ENCODE peak calls at places on chromosomes 2 and 18, in eight cellular contexts. B, T, P, A, L, S, D and X are unnamed samples.

GRCh38 chr2:27306657-27307544 is 1.3 kb downstream of the UCN start:
- DNase-seq in T (no peak), A (no peak), L (no peak), P (peak; percentile 16), D (peak; percentile 43), B (peak; percentile 7), S (no peak), X (no peak)

GRCh38 chr18:77133051-77133919 is 702 bp upstream of the MBP start:
- DNase-seq in B (no peak), P (no peak), L (no peak), S (no peak), D (no peak), A (no peak), T (peak; percentile 50), X (no peak)

GRCh38 chr2:168607992-168608391 is 151.9 kb downstream of the CERS6 start:
- DNase-seq in S (no peak), T (no peak), P (no peak), B (no peak), A (no peak), D (no peak), L (no peak), X (no peak)

GRCh38 chr18:12041561-12041960 is 52.1 kb upstream of the ANKRD62 start:
- DNase-seq in D (no peak), A (no peak), S (no peak), T (no peak), B (no peak), P (no peak), L (no peak), X (no peak)

GRCh38 chr18:55448390-55448789 is 139.6 kb downstream of the TCF4 start:
- DNase-seq in B (no peak), P (no peak), D (no peak), L (no peak), S (no peak), T (no peak), A (no peak), X (no peak)

GRCh38 chr2:106547516-106547915 is 60.4 kb downstream of the CD8B2 start:
- DNase-seq in D (no peak), L (no peak), A (no peak), T (no peak), S (no peak), B (no peak), P (no peak), X (no peak)

GRCh38 chr2:173048530-173048900 is 27.1 kb upstream of the MAP3K20 start:
- DNase-seq in S (no peak), L (no peak), T (no peak), A (no peak), D (no peak), B (no peak), P (no peak), X (no peak)

GRCh38 chr18:446941-447560 is 53.5 kb downstream of the COLEC12 start:
- DNase-seq in D (no peak), L (no peak), B (no peak), T (no peak), P (no peak), A (no peak), S (no peak), X (no peak)

GRCh38 chr18:47730795-47731194 is 199.7 kb downstream of the SMAD2 start:
- DNase-seq in B (no peak), A (no peak), T (no peak), D (no peak), L (no peak), P (no peak), S (no peak), X (no peak)

GRCh38 chr2:148013879-148014278 is 6.7 kb downstream of the ORC4 start:
- DNase-seq in D (no peak), T (no peak), P (no peak), S (no peak), A (no peak), B (no peak), L (no peak), X (no peak)

GRCh38 chr2:128745946-128746345 is 427.3 kb upstream of the HS6ST1 start:
- DNase-seq in B (no peak), D (no peak), L (no peak), T (no peak), A (no peak), S (no peak), P (no peak), X (no peak)

GRCh38 chr2:43538034-43538670 is 57.7 kb downstream of the THADA start:
- DNase-seq in D (no peak), P (no peak), S (no peak), T (no peak), A (no peak), B (no peak), L (no peak), X (no peak)

GRCh38 chr2:21004181-21004572 is 39.7 kb downstream of the APOB start:
- DNase-seq in A (no peak), T (no peak), P (no peak), S (no peak), B (no peak), L (no peak), D (no peak), X (no peak)

GRCh38 chr18:8229786-8230185 is 379.5 kb upstream of the RAB12 start:
- DNase-seq in L (no peak), B (no peak), D (no peak), P (no peak), A (no peak), T (no peak), S (no peak), X (no peak)

GRCh38 chr2:217662984-217663602 is 339.7 kb downstream of the TNS1 start:
- DNase-seq in A (no peak), B (no peak), T (no peak), D (no peak), S (no peak), L (no peak), P (no peak), X (no peak)

GRCh38 chr18:9232977-9233376 is 96.4 kb downstream of the ANKRD12 start:
- DNase-seq in P (no peak), T (no peak), B (no peak), D (no peak), L (no peak), S (no peak), A (no peak), X (no peak)

GRCh38 chr2:191758420-191759199 is 80.7 kb downstream of the NABP1 start:
- DNase-seq in D (peak; percentile 72), B (peak; percentile 33), A (no peak), P (peak; percentile 59), T (peak; percentile 42), S (peak; percentile 40), L (no peak), X (peak; percentile 62)

GRCh38 chr2:182917924-182918323 is 51.5 kb upstream of the FRZB start:
- DNase-seq in B (no peak), P (no peak), D (no peak), L (no peak), T (no peak), A (no peak), S (no peak), X (no peak)

GRCh38 chr2:73856214-73856613 is 27.5 kb downstream of the STAMBP start:
- DNase-seq in T (no peak), B (no peak), D (no peak), P (no peak), L (no peak), S (no peak), A (no peak), X (no peak)

GRCh38 chr2:28231110-28231621 is 161.5 kb upstream of the FOSL2 start:
- DNase-seq in T (no peak), B (no peak), D (no peak), P (no peak), A (no peak), L (no peak), S (no peak), X (no peak)

GRCh38 chr2:68689553-68690537 is 44.8 kb upstream of the ARHGAP25 start:
- DNase-seq in D (no peak), A (peak; percentile 4), B (no peak), P (peak; percentile 66), L (no peak), T (no peak), S (no peak), X (no peak)

GRCh38 chr2:188598551-188598950 is 306.9 kb downstream of the GULP1 start:
- DNase-seq in B (no peak), D (no peak), A (no peak), L (no peak), T (peak; percentile 45), P (no peak), S (no peak), X (no peak)

GRCh38 chr18:28175047-28175929 is 1.6 kb downstream of the CDH2 start:
- DNase-seq in A (no peak), D (peak; percentile 64), P (no peak), S (no peak), L (no peak), B (no peak), T (no peak), X (peak; percentile 70)

GRCh38 chr2:208595386-208596275 is 189.0 kb downstream of the PTH2R start:
- DNase-seq in T (peak; percentile 30), L (no peak), P (no peak), A (no peak), S (no peak), B (no peak), D (no peak), X (no peak)

GRCh38 chr18:78685980-78686530 is 293.6 kb upstream of the SALL3 start:
- DNase-seq in A (no peak), S (no peak), D (no peak), B (no peak), P (no peak), L (no peak), T (no peak), X (no peak)

GRCh38 chr18:75538727-75539126 is 111.2 kb upstream of the SMIM21 start:
- DNase-seq in D (no peak), A (no peak), L (no peak), S (no peak), B (no peak), T (no peak), P (no peak), X (no peak)

GRCh38 chr2:71789556-71790219 is 336.3 kb downstream of the DYSF start:
- DNase-seq in L (no peak), S (no peak), P (no peak), T (no peak), A (no peak), D (no peak), B (no peak), X (peak; percentile 10)

GRCh38 chr2:98039085-98039756 is 43.5 kb upstream of the TMEM131 start:
- DNase-seq in A (no peak), S (no peak), B (no peak), P (no peak), L (no peak), T (peak; percentile 82), D (no peak), X (no peak)

GRCh38 chr18:37006742-37007141 is 177.8 kb downstream of the KIAA1328 start:
- DNase-seq in A (no peak), D (no peak), L (peak; percentile 2), T (no peak), S (no peak), P (no peak), B (no peak), X (no peak)

GRCh38 chr2:26615336-26616031 is 25.7 kb downstream of the CIB4 start:
- DNase-seq in L (peak; percentile 30), T (no peak), S (no peak), B (no peak), D (no peak), P (no peak), A (peak; percentile 12), X (no peak)